ENCODE peak calls at places on chromosome 11, in nine cellular contexts. One of them, this sample, is unnamed.

GRCh38 chr11:2877474-2877873 is 8.1 kb downstream of the CDKN1C start:
- DNase-seq in activated naive CD8-positive, alpha-beta T cell treated with anti-CD3 and anti-CD28 coated beads, Interleukin-2, amount 10 ng/mL, durations not matched to agents 7 days and 5 days: no peak
- DNase-seq in nephron progenitor cell: no peak
- DNase-seq in neural crest cell: no peak
- DNase-seq in cardiac fibroblast: peak
- DNase-seq in GDM1: no peak
- DNase-seq in HT1080: no peak
- DNase-seq in skeletal muscle cell: no peak
- DNase-seq in prostate gland: no peak
- DNase-seq in this sample: no peak

GRCh38 chr11:123430736-123431356 is 777 bp downstream of the GRAMD1B start:
- DNase-seq in activated naive CD8-positive, alpha-beta T cell treated with anti-CD3 and anti-CD28 coated beads, Interleukin-2, amount 10 ng/mL, durations not matched to agents 7 days and 5 days: peak
- DNase-seq in nephron progenitor cell: peak
- DNase-seq in neural crest cell: peak
- DNase-seq in cardiac fibroblast: peak
- DNase-seq in GDM1: no peak
- DNase-seq in HT1080: peak
- DNase-seq in skeletal muscle cell: no peak
- DNase-seq in prostate gland: peak
- DNase-seq in this sample: peak

GRCh38 chr11:76824083-76824939 is 36.4 kb upstream of the ACER3 start:
- DNase-seq in activated naive CD8-positive, alpha-beta T cell treated with anti-CD3 and anti-CD28 coated beads, Interleukin-2, amount 10 ng/mL, durations not matched to agents 7 days and 5 days: no peak
- DNase-seq in nephron progenitor cell: no peak
- DNase-seq in neural crest cell: no peak
- DNase-seq in cardiac fibroblast: peak
- DNase-seq in GDM1: no peak
- DNase-seq in HT1080: peak
- DNase-seq in skeletal muscle cell: no peak
- DNase-seq in prostate gland: no peak
- DNase-seq in this sample: peak

GRCh38 chr11:59801981-59802638 is 8.5 kb downstream of the MRPL16 start:
- DNase-seq in activated naive CD8-positive, alpha-beta T cell treated with anti-CD3 and anti-CD28 coated beads, Interleukin-2, amount 10 ng/mL, durations not matched to agents 7 days and 5 days: no peak
- DNase-seq in nephron progenitor cell: no peak
- DNase-seq in neural crest cell: no peak
- DNase-seq in cardiac fibroblast: peak
- DNase-seq in GDM1: no peak
- DNase-seq in HT1080: peak
- DNase-seq in skeletal muscle cell: no peak
- DNase-seq in prostate gland: no peak
- DNase-seq in this sample: peak

GRCh38 chr11:67372993-67373915 is at the start of gene CLCF1:
- DNase-seq in activated naive CD8-positive, alpha-beta T cell treated with anti-CD3 and anti-CD28 coated beads, Interleukin-2, amount 10 ng/mL, durations not matched to agents 7 days and 5 days: peak
- DNase-seq in nephron progenitor cell: peak
- DNase-seq in neural crest cell: peak
- DNase-seq in cardiac fibroblast: peak
- DNase-seq in GDM1: peak
- DNase-seq in HT1080: no peak
- DNase-seq in skeletal muscle cell: peak
- DNase-seq in prostate gland: no peak
- DNase-seq in this sample: peak

GRCh38 chr11:10026514-10026913 is 267.5 kb downstream of the SBF2 start:
- DNase-seq in activated naive CD8-positive, alpha-beta T cell treated with anti-CD3 and anti-CD28 coated beads, Interleukin-2, amount 10 ng/mL, durations not matched to agents 7 days and 5 days: no peak
- DNase-seq in nephron progenitor cell: no peak
- DNase-seq in neural crest cell: no peak
- DNase-seq in cardiac fibroblast: peak
- DNase-seq in GDM1: no peak
- DNase-seq in HT1080: peak
- DNase-seq in skeletal muscle cell: peak
- DNase-seq in prostate gland: no peak
- DNase-seq in this sample: no peak

GRCh38 chr11:2310073-2310785 is 8.4 kb downstream of the TSPAN32 start:
- DNase-seq in activated naive CD8-positive, alpha-beta T cell treated with anti-CD3 and anti-CD28 coated beads, Interleukin-2, amount 10 ng/mL, durations not matched to agents 7 days and 5 days: no peak
- DNase-seq in nephron progenitor cell: no peak
- DNase-seq in neural crest cell: no peak
- DNase-seq in cardiac fibroblast: no peak
- DNase-seq in GDM1: no peak
- DNase-seq in HT1080: no peak
- DNase-seq in skeletal muscle cell: no peak
- DNase-seq in prostate gland: no peak
- DNase-seq in this sample: no peak

GRCh38 chr11:33802414-33802950 is 28.2 kb upstream of the FBXO3 start:
- DNase-seq in activated naive CD8-positive, alpha-beta T cell treated with anti-CD3 and anti-CD28 coated beads, Interleukin-2, amount 10 ng/mL, durations not matched to agents 7 days and 5 days: no peak
- DNase-seq in nephron progenitor cell: peak
- DNase-seq in neural crest cell: peak
- DNase-seq in cardiac fibroblast: peak
- DNase-seq in GDM1: peak
- DNase-seq in HT1080: peak
- DNase-seq in skeletal muscle cell: peak
- DNase-seq in prostate gland: peak
- DNase-seq in this sample: peak

GRCh38 chr11:2807276-2807681 is 78.3 kb downstream of the CDKN1C start:
- DNase-seq in activated naive CD8-positive, alpha-beta T cell treated with anti-CD3 and anti-CD28 coated beads, Interleukin-2, amount 10 ng/mL, durations not matched to agents 7 days and 5 days: peak
- DNase-seq in nephron progenitor cell: no peak
- DNase-seq in neural crest cell: no peak
- DNase-seq in cardiac fibroblast: peak
- DNase-seq in GDM1: no peak
- DNase-seq in HT1080: no peak
- DNase-seq in skeletal muscle cell: no peak
- DNase-seq in prostate gland: peak
- DNase-seq in this sample: no peak

GRCh38 chr11:105181521-105181920 is 42.0 kb upstream of the CARD18 start:
- DNase-seq in activated naive CD8-positive, alpha-beta T cell treated with anti-CD3 and anti-CD28 coated beads, Interleukin-2, amount 10 ng/mL, durations not matched to agents 7 days and 5 days: no peak
- DNase-seq in nephron progenitor cell: no peak
- DNase-seq in neural crest cell: no peak
- DNase-seq in cardiac fibroblast: peak
- DNase-seq in GDM1: peak
- DNase-seq in HT1080: no peak
- DNase-seq in skeletal muscle cell: peak
- DNase-seq in prostate gland: no peak
- DNase-seq in this sample: peak

GRCh38 chr11:102794382-102794781 is 3.6 kb downstream of the MMP1 start:
- DNase-seq in activated naive CD8-positive, alpha-beta T cell treated with anti-CD3 and anti-CD28 coated beads, Interleukin-2, amount 10 ng/mL, durations not matched to agents 7 days and 5 days: no peak
- DNase-seq in nephron progenitor cell: peak
- DNase-seq in neural crest cell: no peak
- DNase-seq in cardiac fibroblast: no peak
- DNase-seq in GDM1: no peak
- DNase-seq in HT1080: peak
- DNase-seq in skeletal muscle cell: no peak
- DNase-seq in prostate gland: no peak
- DNase-seq in this sample: peak

GRCh38 chr11:69198891-69199582 is 43.3 kb downstream of the SMIM38 start:
- DNase-seq in activated naive CD8-positive, alpha-beta T cell treated with anti-CD3 and anti-CD28 coated beads, Interleukin-2, amount 10 ng/mL, durations not matched to agents 7 days and 5 days: no peak
- DNase-seq in nephron progenitor cell: no peak
- DNase-seq in neural crest cell: no peak
- DNase-seq in cardiac fibroblast: no peak
- DNase-seq in GDM1: no peak
- DNase-seq in HT1080: no peak
- DNase-seq in skeletal muscle cell: no peak
- DNase-seq in prostate gland: no peak
- DNase-seq in this sample: no peak

This sample was measured in bronchial epithelial cell.